ENCODE peak calls at places on chromosome 15, in six cellular contexts. O, U, J, E, X and B are unnamed samples.

GRCh38 chr15:75232826-75233503 is 25.2 kb upstream of the GOLGA6C start:
- DNase-seq in U (no peak), O (no peak), E (no peak), J (no peak), X (no peak), B (no peak)

GRCh38 chr15:63605816-63606215 is 8.6 kb downstream of the FBXL22 start:
- DNase-seq in J (no peak), U (no peak), E (no peak), O (no peak), X (no peak), B (no peak)

GRCh38 chr15:35753486-35753885 is 207.5 kb upstream of the DPH6 start:
- DNase-seq in O (peak), J (no peak), E (peak), X (no peak), U (no peak), B (no peak)

GRCh38 chr15:94352940-94353820 is 121.8 kb downstream of the MCTP2 start:
- DNase-seq in E (no peak), U (no peak), O (no peak), X (no peak), J (no peak), B (peak)

GRCh38 chr15:34241376-34242350 is 16.8 kb downstream of the EMC4 start:
- DNase-seq in J (no peak), X (no peak), E (no peak), O (peak), U (no peak), B (no peak)

GRCh38 chr15:41474436-41474835 is 19.2 kb upstream of the ITPKA start:
- DNase-seq in E (no peak), U (no peak), O (no peak), J (no peak), X (no peak), B (no peak)

GRCh38 chr15:77907824-77908751 is 169.4 kb downstream of the TBC1D2B start:
- DNase-seq in E (no peak), O (no peak), J (no peak), U (peak), X (no peak), B (no peak)

GRCh38 chr15:36407647-36408046 is 171.8 kb upstream of the CDIN1 start:
- DNase-seq in J (no peak), U (no peak), E (peak), X (no peak), O (peak), B (peak)

GRCh38 chr15:40275954-40276353 is 6.9 kb downstream of the ANKRD63 start:
- DNase-seq in E (no peak), U (no peak), O (no peak), X (no peak), J (no peak), B (no peak)

GRCh38 chr15:98580577-98580976 is 67.8 kb upstream of the IGF1R start:
- DNase-seq in X (no peak), J (no peak), U (no peak), O (no peak), E (no peak), B (no peak)

GRCh38 chr15:75808563-75808962 is 34.7 kb upstream of the UBE2Q2 start:
- DNase-seq in O (no peak), X (no peak), J (no peak), E (no peak), U (peak), B (no peak)

GRCh38 chr15:93929375-93930094 is 301.8 kb upstream of the MCTP2 start:
- DNase-seq in U (peak), O (peak), X (no peak), E (peak), J (no peak), B (peak)

GRCh38 chr15:42890161-42890913 is 30.2 kb downstream of the TTBK2 start:
- DNase-seq in J (no peak), E (peak), U (no peak), O (peak), X (no peak), B (peak)

GRCh38 chr15:58444056-58444455 is 12.3 kb downstream of the LIPC start:
- DNase-seq in X (no peak), J (no peak), O (no peak), U (no peak), E (no peak), B (no peak)

GRCh38 chr15:67569668-67570067 is 27.2 kb downstream of the MAP2K5 start:
- DNase-seq in X (no peak), E (no peak), U (no peak), O (no peak), J (no peak), B (no peak)

GRCh38 chr15:67501177-67501835 is 19.6 kb upstream of the C15orf61 start:
- DNase-seq in O (peak), U (no peak), X (no peak), E (no peak), J (no peak), B (no peak)

GRCh38 chr15:77966540-77967290 is 110.8 kb downstream of the TBC1D2B start:
- DNase-seq in O (no peak), U (no peak), J (no peak), E (peak), X (peak), B (no peak)

GRCh38 chr15:45637552-45638033 is 2.8 kb downstream of the SQOR start:
- DNase-seq in U (no peak), J (no peak), E (peak), O (peak), X (no peak), B (peak)

GRCh38 chr15:81010086-81010485 is 9.4 kb downstream of the TLNRD1 start:
- DNase-seq in J (no peak), E (no peak), O (no peak), U (no peak), X (no peak), B (no peak)

GRCh38 chr15:27422997-27423396 is 452.0 kb downstream of the GABRG3 start:
- DNase-seq in X (no peak), O (no peak), E (no peak), J (no peak), U (no peak), B (no peak)

GRCh38 chr15:91780387-91780786 is 73.1 kb upstream of the SLCO3A1 start:
- DNase-seq in E (no peak), O (no peak), U (no peak), X (no peak), J (no peak), B (no peak)

GRCh38 chr15:23890218-23890617 is 203.1 kb upstream of the NDN start:
- DNase-seq in O (no peak), U (no peak), X (no peak), J (no peak), E (no peak), B (no peak)

GRCh38 chr15:80996247-80996646 is 4.5 kb upstream of the TLNRD1 start:
- DNase-seq in O (no peak), E (no peak), J (no peak), X (no peak), U (no peak), B (no peak)

GRCh38 chr15:95616306-95616705 is 714.2 kb upstream of the NR2F2 start:
- DNase-seq in J (no peak), E (no peak), X (no peak), U (no peak), O (no peak), B (no peak)

GRCh38 chr15:26739791-26740190 is 33.1 kb downstream of the GABRB3 start:
- DNase-seq in O (no peak), J (no peak), X (no peak), U (no peak), E (no peak), B (no peak)

GRCh38 chr15:35168464-35168863 is 83.4 kb upstream of the NANOGP8 start:
- DNase-seq in J (no peak), O (peak), U (no peak), E (peak), X (no peak), B (peak)

GRCh38 chr15:99230867-99231266 is 18.5 kb downstream of the TTC23 start:
- DNase-seq in J (no peak), X (no peak), O (no peak), E (no peak), U (no peak), B (no peak)

GRCh38 chr15:65655457-65655856 is 33.7 kb downstream of the SLC24A1 start:
- DNase-seq in U (no peak), O (no peak), J (no peak), E (no peak), X (no peak), B (no peak)

GRCh38 chr15:27820722-27821121 is 278.4 kb downstream of the OCA2 start:
- DNase-seq in J (no peak), X (no peak), O (no peak), E (no peak), U (no peak), B (no peak)

GRCh38 chr15:62665449-62665848 is 377.1 kb upstream of the TPM1 start:
- DNase-seq in J (no peak), O (peak), X (no peak), E (no peak), U (no peak), B (no peak)

GRCh38 chr15:64571857-64572291 is 111.5 kb downstream of the ZNF609 start:
- DNase-seq in X (no peak), O (no peak), U (no peak), J (no peak), E (no peak), B (no peak)

GRCh38 chr15:53869044-53869805 is 109.0 kb upstream of the UNC13C start:
- DNase-seq in U (no peak), E (no peak), J (no peak), O (no peak), X (peak), B (no peak)
- TF ChIP-seq CTCF in U (no peak), E (no peak), J (no peak), O (no peak), X (peak), B (no peak)

GRCh38 chr15:74134387-74135027 is 4.1 kb downstream of the ISLR2 start:
- DNase-seq in U (peak), X (peak), O (no peak), E (no peak), J (no peak), B (no peak)
- TF ChIP-seq CTCF in U (no peak), X (peak), O (peak), E (peak), J (no peak), B (peak)

DNA sequence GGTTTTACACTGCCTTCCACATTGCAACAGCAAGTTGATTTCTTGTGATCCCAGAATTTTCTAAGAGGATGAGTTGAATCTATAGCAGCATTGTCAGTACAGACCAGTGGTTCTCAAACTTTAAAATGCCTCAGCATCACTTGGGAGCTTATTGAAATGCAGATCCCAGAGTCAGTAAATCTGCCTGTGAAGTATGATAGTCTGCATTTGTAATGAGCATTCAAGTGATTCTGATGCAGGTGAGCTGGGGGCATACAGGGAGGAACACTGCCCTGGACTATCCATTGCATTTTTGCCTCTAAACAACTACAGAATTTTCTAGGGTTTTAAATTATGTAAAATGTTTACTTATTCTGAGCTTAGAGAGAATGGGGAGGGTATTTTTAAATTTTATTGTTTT is 27.5 kb upstream of the PAQR5 start:
- DNase-seq in O (no peak), J (no peak), U (no peak), X (no peak), E (no peak), B (no peak)
- TF ChIP-seq CTCF in O (no peak), J (no peak), U (no peak), X (no peak), E (no peak), B (no peak)

GRCh38 chr15:48717458-48717857 is 71.9 kb upstream of the FBN1 start:
- DNase-seq in O (no peak), E (no peak), U (no peak), J (no peak), X (no peak), B (no peak)
- TF ChIP-seq CTCF in O (no peak), E (peak), U (no peak), J (no peak), X (no peak), B (peak)

GRCh38 chr15:84658080-84658787 is at the start of gene NMB:
- DNase-seq in E (no peak), U (no peak), O (peak), J (peak), X (peak), B (no peak)
- TF ChIP-seq CTCF in E (peak), U (peak), O (peak), J (peak), X (peak), B (peak)

DNA sequence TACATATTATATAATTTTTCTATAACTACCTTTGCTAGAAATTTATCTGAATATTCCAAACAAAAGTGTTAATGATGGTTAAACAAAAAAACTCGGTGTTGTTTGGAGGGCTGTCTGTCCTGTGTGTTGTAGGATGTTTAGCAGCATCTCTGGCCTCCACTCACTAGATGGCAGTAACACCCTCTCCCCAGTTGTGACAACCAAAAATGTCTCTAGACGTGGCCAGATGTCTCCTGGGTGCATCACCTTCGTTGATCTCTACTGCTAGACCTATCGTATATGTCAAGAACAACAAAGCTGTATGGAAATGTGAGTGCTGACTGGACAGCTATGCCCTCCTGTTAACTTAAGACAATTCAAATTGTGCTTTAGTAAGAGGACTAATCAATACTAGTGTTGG is 14.1 kb downstream of the ANKRD34C start:
- DNase-seq in X (no peak), J (no peak), E (no peak), U (no peak), O (no peak), B (no peak)
- TF ChIP-seq CTCF in X (peak), J (no peak), E (peak), U (no peak), O (no peak), B (no peak)

DNA sequence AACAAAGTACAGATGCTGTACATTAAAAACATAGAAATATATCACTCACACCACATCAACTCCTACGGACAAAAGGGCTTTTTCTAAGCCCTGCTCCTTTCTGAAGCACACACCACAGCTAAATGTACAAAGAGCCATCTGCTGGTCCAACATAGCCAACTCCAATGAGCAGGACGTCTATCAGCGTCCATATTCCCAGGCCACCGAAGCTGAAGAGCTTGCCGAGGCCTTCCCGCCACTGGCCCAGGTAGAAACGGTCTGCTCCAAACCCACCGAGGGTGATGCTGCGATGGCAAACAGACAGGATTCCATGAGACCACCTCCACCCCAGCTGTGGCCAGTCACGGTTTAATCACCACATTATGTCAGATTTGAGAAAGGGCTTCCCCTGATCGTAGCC is 9.8 kb downstream of the TM2D3 start:
- DNase-seq in U (no peak), J (no peak), X (no peak), E (no peak), O (no peak), B (no peak)
- TF ChIP-seq CTCF in U (no peak), J (no peak), X (no peak), E (peak), O (no peak), B (no peak)

GRCh38 chr15:38028869-38029268 is 94.4 kb downstream of the TMCO5A start:
- DNase-seq in O (no peak), J (no peak), E (no peak), U (no peak), X (no peak), B (no peak)
- TF ChIP-seq CTCF in O (no peak), J (no peak), E (peak), U (no peak), X (no peak), B (peak)

GRCh38 chr15:82398785-82399184 is 30.8 kb upstream of the GOLGA6L9 start:
- DNase-seq in E (no peak), X (no peak), U (no peak), J (no peak), O (no peak), B (no peak)

GRCh38 chr15:82397817-82398216 is 31.8 kb upstream of the GOLGA6L9 start:
- DNase-seq in U (no peak), O (no peak), E (no peak), J (no peak), X (no peak), B (no peak)

GRCh38 chr15:82393671-82394070 is 35.9 kb upstream of the GOLGA6L9 start:
- DNase-seq in U (no peak), X (no peak), J (no peak), E (no peak), O (peak), B (no peak)
- TF ChIP-seq CTCF in U (no peak), X (no peak), J (no peak), E (no peak), O (no peak), B (no peak)

DNA sequence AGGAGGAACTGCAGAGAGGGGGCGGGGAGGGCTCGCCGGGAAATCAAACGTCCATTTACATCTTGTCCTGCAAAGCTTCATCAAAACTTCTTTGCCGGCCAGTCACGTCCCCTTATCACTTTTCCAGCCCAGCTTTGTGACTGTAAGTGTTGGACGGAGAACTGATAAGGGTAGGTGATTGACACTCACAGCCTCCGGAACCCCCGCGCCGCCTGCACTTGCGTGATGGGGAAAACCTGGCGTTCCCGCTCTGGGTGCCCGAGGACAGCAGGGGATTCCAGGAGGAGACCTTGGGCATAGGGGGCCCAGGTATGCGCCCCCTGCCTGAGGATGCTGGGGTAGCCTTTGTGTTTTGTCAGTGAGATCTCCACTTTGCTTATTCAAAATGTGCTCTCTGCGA is 72.8 kb upstream of the ANKRD34C start:
- DNase-seq in X (no peak), J (no peak), O (no peak), U (no peak), E (no peak), B (no peak)
- TF ChIP-seq CTCF in X (peak), J (no peak), O (peak), U (no peak), E (peak), B (no peak)